ENCODE peak calls at places on chromosomes 1 and 21, in eight cellular contexts. S, Z, A, N, Q, F, I and U are unnamed samples.

GRCh38 chr1:101013776-101014175 is 11.8 kb downstream of the DPH5 start:
- DNase-seq in A (no peak), Q (no peak), Z (no peak), N (no peak), S (no peak), I (no peak), F (no peak), U (no peak)

GRCh38 chr1:40862008-40862863 is at the start of gene CITED4:
- DNase-seq in I (peak; percentile 76), F (peak; percentile 72), Z (peak; percentile 94), S (peak; percentile 93), N (peak; percentile 80), A (peak; percentile 94), Q (peak; percentile 77), U (peak; percentile 99)

GRCh38 chr1:151124763-151125403 is 21.5 kb downstream of the SEMA6C start:
- DNase-seq in A (no peak), Z (no peak), S (no peak), Q (no peak), F (no peak), N (no peak), I (no peak), U (no peak)

GRCh38 chr1:114103992-114104391 is 49.7 kb downstream of the SYT6 start:
- DNase-seq in F (no peak), S (no peak), A (no peak), Q (no peak), I (no peak), Z (no peak), N (no peak), U (no peak)

GRCh38 chr1:63255153-63255552 is 67.2 kb upstream of the FOXD3 start:
- DNase-seq in S (no peak), F (no peak), Z (no peak), Q (no peak), I (no peak), N (no peak), A (no peak), U (no peak)

GRCh38 chr1:241927321-241927720 is 30.2 kb upstream of the BECN2 start:
- DNase-seq in N (no peak), Q (no peak), Z (no peak), I (no peak), S (no peak), A (no peak), F (no peak), U (no peak)

GRCh38 chr1:24726741-24727140 is 18.5 kb upstream of the CLIC4 start:
- DNase-seq in Z (no peak), S (no peak), A (no peak), N (no peak), I (no peak), F (no peak), Q (no peak), U (no peak)

GRCh38 chr1:174965006-174965971 is 34.5 kb upstream of the CACYBP start:
- DNase-seq in Z (no peak), F (no peak), A (no peak), S (peak; percentile 47), Q (no peak), N (peak; percentile 29), I (no peak), U (no peak)

GRCh38 chr1:2962946-2963345 is 58.3 kb upstream of the ACTRT2 start:
- DNase-seq in I (no peak), A (no peak), Z (no peak), S (no peak), N (no peak), F (no peak), Q (no peak), U (no peak)

GRCh38 chr1:53992085-53992874 is 25.7 kb downstream of the LDLRAD1 start:
- DNase-seq in N (no peak), F (no peak), A (no peak), S (no peak), Z (peak; percentile 2), I (no peak), Q (no peak), U (peak; percentile 36)

GRCh38 chr1:1432566-1432950 is 2.9 kb upstream of the VWA1 start:
- DNase-seq in Q (no peak), I (no peak), A (no peak), F (peak; percentile 79), S (no peak), Z (no peak), N (peak; percentile 13), U (no peak)

GRCh38 chr1:172287207-172287606 is 133.3 kb upstream of the C1orf105 start:
- DNase-seq in S (no peak), N (no peak), I (peak; percentile 78), Z (no peak), Q (peak; percentile 41), A (peak; percentile 86), F (no peak), U (no peak)

GRCh38 chr1:205700865-205701401 is 20.6 kb upstream of the SLC45A3 start:
- DNase-seq in A (no peak), F (no peak), N (no peak), I (no peak), Z (peak; percentile 14), S (no peak), Q (no peak), U (no peak)

GRCh38 chr1:204294371-204294770 is 65.4 kb downstream of the PLEKHA6 start:
- DNase-seq in S (no peak), Q (peak; percentile 98), A (peak; percentile 83), F (no peak), Z (no peak), N (no peak), I (peak; percentile 91), U (peak; percentile 73)

GRCh38 chr1:97094257-97094972 is 372.8 kb downstream of the PTBP2 start:
- DNase-seq in F (no peak), S (no peak), I (peak; percentile 13), Q (peak; percentile 91), N (no peak), Z (no peak), A (no peak), U (peak; percentile 42)

GRCh38 chr1:211133393-211133840 is 531 bp downstream of the KCNH1 start:
- DNase-seq in Q (no peak), F (peak; percentile 58), N (no peak), S (no peak), I (peak; percentile 4), A (no peak), Z (peak; percentile 45), U (no peak)

GRCh38 chr1:27886353-27886679 is 14.0 kb downstream of the THEMIS2 start:
- DNase-seq in N (no peak), F (no peak), Z (no peak), Q (no peak), S (no peak), I (no peak), A (no peak), U (no peak)

GRCh38 chr1:56064705-56065104 is 514.7 kb downstream of the PLPP3 start:
- DNase-seq in Z (no peak), F (no peak), Q (peak; percentile 59), S (no peak), N (no peak), A (no peak), I (no peak), U (peak; percentile 80)

GRCh38 chr1:16351449-16351993 is 759 bp downstream of the FBXO42 start:
- DNase-seq in I (no peak), S (no peak), A (peak; percentile 18), Z (no peak), N (no peak), Q (no peak), F (no peak), U (no peak)

GRCh38 chr1:10424034-10424433 is 6.2 kb upstream of the CENPS start:
- DNase-seq in I (peak; percentile 32), A (no peak), Q (no peak), N (no peak), Z (peak; percentile 3), F (no peak), S (no peak), U (no peak)

GRCh38 chr1:96596226-96596625 is 125.4 kb upstream of the PTBP2 start:
- DNase-seq in F (peak; percentile 5), S (no peak), Z (no peak), Q (peak; percentile 23), I (no peak), N (no peak), A (no peak), U (peak; percentile 33)

GRCh38 chr21:15309721-15310120 is 244.9 kb upstream of the NRIP1 start:
- DNase-seq in S (no peak), I (peak; percentile 18), F (no peak), A (peak; percentile 45), N (no peak), Z (no peak), Q (peak; percentile 19), U (no peak)

GRCh38 chr1:56265205-56265604 is 314.2 kb downstream of the PLPP3 start:
- DNase-seq in Z (no peak), A (no peak), S (no peak), F (no peak), N (no peak), Q (no peak), I (no peak), U (no peak)

GRCh38 chr1:2976180-2976562 is 45.1 kb upstream of the ACTRT2 start:
- DNase-seq in F (no peak), I (no peak), A (no peak), S (no peak), N (no peak), Q (no peak), Z (no peak), U (no peak)

GRCh38 chr1:24932284-24932683 is 2.2 kb upstream of the RUNX3 start:
- DNase-seq in Q (no peak), A (no peak), I (no peak), S (no peak), N (no peak), F (no peak), Z (no peak), U (peak; percentile 58)